ENCODE peak calls at places on chromosome 1, in six cellular contexts. U is left ventricle myocardium inferior, M is endodermal cell, H is fibroblast of lung, W is SJSA1, L is OCI-LY7. B is an unnamed sample.
A peak's percentile ranks its signal among the peaks of the same experiment; 100 is the strongest.

GRCh38 chr1:1069711-1070676 is 4.1 kb downstream of the RNF223 start:
- DNase-seq in U (no peak), M (no peak), H (no peak), W (no peak), L (peak; percentile 72), B (no peak)

GRCh38 chr1:107496002-107496401 is 355.2 kb downstream of the NTNG1 start:
- DNase-seq in U (no peak), M (no peak), H (no peak), W (no peak), L (no peak), B (no peak)

GRCh38 chr1:147641695-147642592 is 28.4 kb downstream of the ACP6 start:
- DNase-seq in U (no peak), M (peak; percentile 78), H (peak; percentile 27), W (no peak), L (peak; percentile 63), B (peak; percentile 65)

GRCh38 chr1:5238351-5239123 is 584.1 kb downstream of the AJAP1 start:
- DNase-seq in U (no peak), M (no peak), H (no peak), W (peak; percentile 18), L (no peak), B (no peak)

GRCh38 chr1:225548140-225548857 is 104.6 kb downstream of the ENAH start:
- DNase-seq in U (no peak), M (no peak), H (no peak), W (no peak), L (no peak), B (no peak)

GRCh38 chr1:42173155-42173933 is 8.8 kb upstream of the GUCA2A start:
- DNase-seq in U (peak; percentile 70), M (peak; percentile 93), H (peak; percentile 29), W (peak; percentile 62), L (peak; percentile 59), B (peak; percentile 54)

GRCh38 chr1:191993549-191993948 is 164.7 kb upstream of the RGS18 start:
- DNase-seq in U (no peak), M (no peak), H (no peak), W (no peak), L (peak; percentile 1), B (no peak)

GRCh38 chr1:70025052-70025451 is 180.3 kb downstream of the LRRC40 start:
- DNase-seq in U (no peak), M (no peak), H (no peak), W (no peak), L (no peak), B (no peak)

GRCh38 chr1:26072305-26072704 is 4.9 kb upstream of the TRIM63 start:
- DNase-seq in U (peak; percentile 65), M (no peak), H (no peak), W (no peak), L (no peak), B (no peak)

GRCh38 chr1:202061055-202061454 is 50.7 kb downstream of the ELF3 start:
- DNase-seq in U (no peak), M (no peak), H (no peak), W (peak; percentile 65), L (no peak), B (no peak)

DNA sequence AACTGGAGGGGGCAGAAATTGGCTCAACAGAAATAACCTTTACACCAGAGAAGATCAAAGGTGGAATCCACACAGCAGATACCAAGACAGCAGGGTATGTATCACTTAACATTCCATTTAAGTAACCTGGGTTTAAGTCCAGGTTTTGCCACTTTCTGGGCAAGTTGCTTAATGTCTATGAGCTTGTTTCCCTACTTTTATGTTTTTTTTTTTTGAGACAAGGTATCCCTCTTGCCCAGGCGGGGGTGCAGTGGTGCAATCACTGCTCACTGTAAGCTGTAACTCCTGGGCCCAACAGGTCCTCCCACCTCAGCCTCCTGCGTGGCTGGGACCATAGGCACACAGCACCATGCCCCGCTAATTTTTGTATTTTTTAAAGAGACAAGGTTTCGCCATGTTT is 2.2 kb downstream of the RTCA start:
- DNase-seq in U (no peak), M (no peak), H (no peak), W (no peak), L (no peak), B (no peak)
- H3K4me3 ChIP-seq in U (peak overlapping the region; percentile 96), M (peak overlapping the region; percentile 91), H (no peak overlapping the region), W (no peak overlapping the region), L (no peak overlapping the region), B (no peak overlapping the region)

GRCh38 chr1:246219508-246220030 is 287.5 kb downstream of the SMYD3 start:
- DNase-seq in U (no peak), M (peak; percentile 70), H (peak; percentile 58), W (no peak), L (no peak), B (peak; percentile 49)
- H3K4me3 ChIP-seq in U (no peak overlapping the region), M (no peak overlapping the region), H (no peak overlapping the region), W (no peak overlapping the region), L (no peak overlapping the region), B (no peak overlapping the region)

GRCh38 chr1:167630568-167631385 is 745 bp downstream of the RCSD1 start:
- DNase-seq in U (no peak), M (peak; percentile 41), H (no peak), W (no peak), L (peak; percentile 42), B (no peak)
- H3K4me3 ChIP-seq in U (peak overlapping the region; percentile 88), M (peak overlapping the region; percentile 65), H (peak overlapping the region; percentile 39), W (peak overlapping the region; percentile 27), L (peak overlapping the region; percentile 93), B (peak overlapping the region; percentile 95)

GRCh38 chr1:182713492-182713891 is 29.1 kb upstream of the RGS8 start:
- DNase-seq in U (no peak), M (no peak), H (no peak), W (no peak), L (no peak), B (no peak)

GRCh38 chr1:182704677-182705076 is 20.3 kb upstream of the RGS8 start:
- DNase-seq in U (no peak), M (no peak), H (no peak), W (no peak), L (no peak), B (no peak)

GRCh38 chr1:182707116-182707515 is 22.7 kb upstream of the RGS8 start:
- DNase-seq in U (peak; percentile 51), M (no peak), H (no peak), W (no peak), L (no peak), B (no peak)

GRCh38 chr1:182709855-182710254 is 25.5 kb upstream of the RGS8 start:
- DNase-seq in U (no peak), M (no peak), H (peak; percentile 16), W (no peak), L (no peak), B (no peak)

DNA sequence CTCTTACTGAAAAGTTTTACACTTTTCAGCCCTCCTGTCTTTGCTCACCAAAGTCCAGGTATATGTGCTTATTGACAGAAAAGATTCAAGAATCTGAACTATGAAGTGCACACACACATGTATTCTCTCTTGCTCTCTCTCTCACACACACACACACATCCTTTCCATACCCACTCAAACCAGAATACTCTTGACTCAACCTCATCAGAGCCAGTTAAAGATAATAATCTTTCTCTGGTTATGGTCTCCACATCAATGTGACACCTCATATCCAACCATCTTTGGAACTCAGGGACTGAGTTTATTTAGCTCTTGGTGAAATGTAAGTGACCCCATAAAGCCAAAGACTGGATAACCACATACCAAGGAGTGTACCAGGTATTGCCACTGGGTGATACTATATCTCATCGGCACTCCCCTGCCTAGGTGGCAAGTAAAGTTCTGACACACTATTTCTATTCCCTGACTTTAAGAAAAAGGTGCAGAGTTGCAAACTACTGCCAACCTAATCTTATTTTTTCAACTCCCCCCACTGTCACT is 24.9 kb upstream of the RGS8 start:
- DNase-seq in U (no peak), M (no peak), H (no peak), W (no peak), L (no peak), B (peak; percentile 24)
- H3K4me3 ChIP-seq in U (no peak overlapping the region), M (no peak overlapping the region), H (no peak overlapping the region), W (no peak overlapping the region), L (no peak overlapping the region), B (no peak overlapping the region)

GRCh38 chr1:109764561-109765482 is 1.1 kb upstream of the EPS8L3 start:
- DNase-seq in U (peak; percentile 10), M (no peak), H (no peak), W (peak; percentile 41), L (no peak), B (no peak)

GRCh38 chr1:109761227-109762038 is 2.3 kb downstream of the EPS8L3 start:
- DNase-seq in U (peak; percentile 42), M (no peak), H (no peak), W (peak; percentile 41), L (no peak), B (no peak)

GRCh38 chr1:109763646-109764415 is at the start of gene EPS8L3:
- DNase-seq in U (peak; percentile 6), M (no peak), H (no peak), W (peak; percentile 36), L (no peak), B (no peak)

GRCh38 chr1:109762039-109762585 is 1.6 kb downstream of the EPS8L3 start:
- DNase-seq in U (peak; percentile 5), M (no peak), H (no peak), W (peak; percentile 25), L (peak; percentile 7), B (no peak)

GRCh38 chr1:109762821-109763645 is 690 bp downstream of the EPS8L3 start:
- DNase-seq in U (peak; percentile 14), M (no peak), H (peak; percentile 73), W (peak; percentile 47), L (no peak), B (no peak)
- H3K4me3 ChIP-seq in U (no peak overlapping the region), M (no peak overlapping the region), H (no peak overlapping the region), W (no peak overlapping the region), L (no peak overlapping the region), B (no peak overlapping the region)

DNA sequence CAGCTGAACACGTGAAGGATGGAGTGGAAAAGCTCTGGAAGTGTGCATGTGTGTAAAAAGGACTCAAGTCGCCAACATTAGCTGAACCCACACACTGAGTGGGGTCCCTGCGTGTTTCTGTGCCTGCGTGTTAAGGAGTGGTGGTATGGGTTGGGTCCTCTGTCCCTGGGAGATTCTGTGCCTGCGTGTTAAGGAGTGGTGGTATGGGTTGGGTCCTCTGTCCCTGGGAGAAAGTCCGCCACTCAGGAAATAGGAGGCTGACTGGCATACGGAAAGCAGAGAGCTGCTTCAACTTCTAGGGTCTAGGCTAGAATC is 7.0 kb upstream of the SOX13 start:
- DNase-seq in U (no peak), M (no peak), H (no peak), W (no peak), L (no peak), B (no peak)
- H3K4me3 ChIP-seq in U (no peak overlapping the region), M (no peak overlapping the region), H (no peak overlapping the region), W (no peak overlapping the region), L (no peak overlapping the region), B (no peak overlapping the region)

GRCh38 chr1:11157394-11157793 is 31.8 kb upstream of the ANGPTL7 start:
- DNase-seq in U (no peak), M (no peak), H (no peak), W (no peak), L (no peak), B (no peak)
- H3K4me3 ChIP-seq in U (no peak overlapping the region), M (no peak overlapping the region), H (no peak overlapping the region), W (no peak overlapping the region), L (no peak overlapping the region), B (no peak overlapping the region)

GRCh38 chr1:168342572-168343280 is 62.0 kb downstream of the TBX19 start:
- DNase-seq in U (peak; percentile 87), M (peak; percentile 93), H (peak; percentile 86), W (peak; percentile 76), L (peak; percentile 72), B (peak; percentile 95)
- H3K4me3 ChIP-seq in U (peak overlapping the region; percentile 54), M (no peak overlapping the region), H (peak overlapping the region; percentile 37), W (no peak overlapping the region), L (no peak overlapping the region), B (peak overlapping the region; percentile 27)

GRCh38 chr1:226731257-226731893 is 7.7 kb downstream of the ITPKB start:
- DNase-seq in U (no peak), M (no peak), H (no peak), W (no peak), L (no peak), B (no peak)
- H3K4me3 ChIP-seq in U (peak overlapping the region; percentile 89), M (peak overlapping the region; percentile 37), H (no peak overlapping the region), W (no peak overlapping the region), L (peak overlapping the region; percentile 83), B (no peak overlapping the region)